ENCODE peak calls at places on chromosomes 13 and 19, in four cellular contexts. K, O, B and D are unnamed samples.
A peak's percentile ranks its signal among the peaks of the same experiment; 100 is the strongest.

GRCh38 chr13:43009506-43009905 is 13.9 kb upstream of the DNAJC15 start:
- DNase-seq in K (no peak), O (no peak), B (no peak), D (no peak)

GRCh38 chr13:51768976-51769375 is 35.0 kb downstream of the DHRS12 start:
- DNase-seq in K (no peak), O (no peak), B (no peak), D (no peak)

GRCh38 chr13:103287659-103288058 is 221.4 kb upstream of the SLC10A2 start:
- DNase-seq in K (no peak), O (no peak), B (no peak), D (no peak)

GRCh38 chr19:13234518-13234917 is 84.3 kb downstream of the IER2 start:
- DNase-seq in K (peak; percentile 73), O (peak; percentile 64), B (no peak), D (no peak)

GRCh38 chr13:113110048-113110851 is 4.7 kb downstream of the F7 start:
- DNase-seq in K (no peak), O (peak; percentile 32), B (no peak), D (no peak)

GRCh38 chr19:52140077-52140710 is 456 bp upstream of the ZNF616 start:
- DNase-seq in K (no peak), O (no peak), B (no peak), D (no peak)

GRCh38 chr19:6773323-6773931 is 919 bp downstream of the VAV1 start:
- DNase-seq in K (peak; percentile 61), O (no peak), B (no peak), D (no peak)

GRCh38 chr19:35908977-35909683 is 1.0 kb upstream of the TYROBP start:
- DNase-seq in K (peak; percentile 68), O (no peak), B (no peak), D (no peak)

GRCh38 chr13:27476943-27477681 is 26.7 kb upstream of the MTIF3 start:
- DNase-seq in K (no peak), O (peak; percentile 56), B (no peak), D (no peak)

GRCh38 chr13:77979721-77980377 is 61.2 kb upstream of the EDNRB start:
- DNase-seq in K (no peak), O (no peak), B (no peak), D (no peak)

GRCh38 chr19:28710278-28710677 is 502.7 kb downstream of the UQCRFS1 start:
- DNase-seq in K (no peak), O (no peak), B (no peak), D (peak; percentile 27)

GRCh38 chr19:36688058-36688457 is 646 bp downstream of the ZNF567 start:
- DNase-seq in K (no peak), O (no peak), B (no peak), D (no peak)

GRCh38 chr13:85665286-85665685 is 133.9 kb downstream of the SLITRK6 start:
- DNase-seq in K (no peak), O (no peak), B (no peak), D (no peak)

GRCh38 chr13:114222461-114222968 is 12.2 kb upstream of the CDC16 start:
- DNase-seq in K (peak; percentile 30), O (no peak), B (no peak), D (no peak)

GRCh38 chr13:23622991-23623390 is 52.8 kb downstream of the TNFRSF19 start:
- DNase-seq in K (no peak), O (no peak), B (no peak), D (no peak)

GRCh38 chr13:22103628-22104027 is 432.8 kb downstream of the FGF9 start:
- DNase-seq in K (no peak), O (no peak), B (no peak), D (no peak)

GRCh38 chr19:10270616-10271394 is at the start of gene ICAM1:
- DNase-seq in K (peak; percentile 88), O (peak; percentile 82), B (no peak), D (peak; percentile 53)

GRCh38 chr13:101942038-101942437 is 459.8 kb downstream of the FGF14 start:
- DNase-seq in K (peak; percentile 19), O (no peak), B (no peak), D (peak; percentile 18)

GRCh38 chr19:2744113-2744512 is 4.3 kb upstream of the SLC39A3 start:
- DNase-seq in K (no peak), O (no peak), B (no peak), D (no peak)

GRCh38 chr13:99528547-99528946 is 27.3 kb downstream of the TM9SF2 start:
- DNase-seq in K (no peak), O (no peak), B (no peak), D (no peak)

GRCh38 chr13:46382224-46382623 is 4.8 kb downstream of the RUBCNL start:
- DNase-seq in K (no peak), O (no peak), B (no peak), D (no peak)

GRCh38 chr13:57933606-57934005 is 302.1 kb downstream of the PCDH17 start:
- DNase-seq in K (no peak), O (no peak), B (no peak), D (no peak)

GRCh38 chr19:24054044-24054935 is 32.7 kb upstream of the ZNF254 start:
- DNase-seq in K (no peak), O (no peak), B (peak; percentile 72), D (peak; percentile 30)

GRCh38 chr19:38049105-38049649 is 142.2 kb downstream of the SIPA1L3 start:
- DNase-seq in K (peak; percentile 53), O (no peak), B (peak; percentile 37), D (no peak)

GRCh38 chr13:26112843-26113242 is 61.0 kb upstream of the SHISA2 start:
- DNase-seq in K (no peak), O (no peak), B (no peak), D (no peak)

GRCh38 chr13:111011899-111012298 is 97.0 kb upstream of the ANKRD10 start:
- DNase-seq in K (no peak), O (no peak), B (no peak), D (no peak)

GRCh38 chr13:85497652-85498051 is 301.6 kb downstream of the SLITRK6 start:
- DNase-seq in K (no peak), O (no peak), B (peak; percentile 89), D (no peak)

GRCh38 chr19:1067341-1068103 is 555 bp downstream of the ARHGAP45 start:
- DNase-seq in K (peak; percentile 34), O (no peak), B (no peak), D (no peak)

GRCh38 chr19:41263042-41263849 is 926 bp upstream of the HNRNPUL1 start:
- DNase-seq in K (peak; percentile 83), O (peak; percentile 72), B (peak; percentile 52), D (peak; percentile 10)

GRCh38 chr13:100657881-100658315 is 16.7 kb downstream of the TMTC4 start:
- DNase-seq in K (no peak), O (no peak), B (no peak), D (no peak)

GRCh38 chr19:36837525-36837901 is 674 bp downstream of the ZNF790 start:
- DNase-seq in K (no peak), O (no peak), B (no peak), D (no peak)

GRCh38 chr13:113064534-113065405 is 40.8 kb upstream of the F7 start:
- DNase-seq in K (no peak), O (no peak), B (no peak), D (no peak)

GRCh38 chr19:55459950-55460657 is 1.3 kb downstream of the ISOC2 start:
- DNase-seq in K (no peak), O (no peak), B (no peak), D (no peak)

GRCh38 chr13:74288361-74288911 is 154.2 kb upstream of the KLF12 start:
- DNase-seq in K (peak; percentile 49), O (no peak), B (no peak), D (no peak)

GRCh38 chr13:77892491-77892890 is 26.1 kb downstream of the EDNRB start:
- DNase-seq in K (no peak), O (no peak), B (no peak), D (no peak)

DNA sequence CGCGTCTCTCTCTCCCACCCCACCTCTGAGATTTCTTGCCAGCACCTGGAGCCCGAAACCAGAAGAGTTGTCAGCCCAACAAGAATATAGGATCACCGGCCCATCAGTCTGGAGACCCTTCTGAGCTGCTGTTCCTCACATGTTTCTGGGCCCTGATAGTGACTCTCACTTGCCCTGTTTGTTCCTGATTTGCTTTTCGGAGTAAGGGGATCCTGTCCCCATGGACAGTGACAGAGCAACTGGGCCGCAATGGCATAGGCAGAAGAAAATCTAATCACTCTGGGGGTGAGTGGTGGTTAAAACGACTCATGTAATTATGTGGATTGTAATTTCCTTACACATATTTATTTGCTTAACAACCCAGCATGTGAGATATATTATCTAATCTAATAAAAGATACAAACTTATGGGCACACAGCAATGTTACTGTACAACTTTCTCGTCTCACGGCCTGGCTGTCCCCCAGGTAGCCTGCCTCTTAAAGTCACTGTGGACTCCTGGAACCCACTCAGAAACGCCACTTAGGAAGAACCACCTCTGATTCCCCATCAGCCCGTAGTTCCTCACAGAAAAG is 661 bp upstream of the SMAD9 start:
- DNase-seq in K (no peak), O (no peak), B (no peak), D (no peak)
- H3K4me3 ChIP-seq in K (peak overlapping the region; percentile 39), O (no peak overlapping the region), B (peak overlapping the region; percentile 77), D (peak overlapping the region; percentile 36)

GRCh38 chr19:56764296-56764695 is 76.2 kb downstream of the PEG3 start:
- DNase-seq in K (no peak), O (no peak), B (no peak), D (no peak)
- TF ChIP-seq CTCF in K (no peak), O (no peak), B (no peak), D (peak; percentile 14)

GRCh38 chr19:5036733-5037681 is 68.1 kb downstream of the KDM4B start:
- DNase-seq in K (no peak), O (no peak), B (no peak), D (no peak)
- H3K4me3 ChIP-seq in K (no peak overlapping the region), O (no peak overlapping the region), B (no peak overlapping the region), D (no peak overlapping the region)

GRCh38 chr19:45346449-45346848 is 5.9 kb downstream of the KLC3 start:
- DNase-seq in K (no peak), O (no peak), B (no peak), D (no peak)
- TF ChIP-seq CTCF in K (no peak), O (no peak), B (no peak), D (no peak)